ENCODE peak calls at places on chromosomes 12 and 14, in seven cellular contexts. C is H9, M is IMR-90, X is GM23338, E is stomach, L is WTC11, T is RWPE1. Z is an unnamed sample.

GRCh38 chr12:105240233-105240632 is 4.3 kb upstream of the APPL2 start:
- DNase-seq in E (no peak), X (no peak), L (no peak), T (no peak), M (no peak), C (no peak), Z (no peak)

GRCh38 chr12:1611775-1612174 is 17.3 kb upstream of the WNT5B start:
- DNase-seq in T (no peak), C (no peak), M (peak; percentile 95), X (no peak), L (no peak), E (no peak), Z (no peak)

GRCh38 chr12:122961551-122962329 is 4.5 kb downstream of the ABCB9 start:
- DNase-seq in X (no peak), L (no peak), E (peak; percentile 85), C (no peak), T (no peak), M (no peak), Z (peak; percentile 67)

GRCh38 chr14:105902131-105902898 is 375.9 kb downstream of the TMEM121 start:
- DNase-seq in T (no peak), E (no peak), X (no peak), M (no peak), L (peak; percentile 1), C (no peak), Z (no peak)

GRCh38 chr14:89617471-89618291 is 200.6 kb upstream of the FOXN3 start:
- DNase-seq in M (peak; percentile 77), C (no peak), T (peak; percentile 14), X (peak; percentile 68), E (peak; percentile 45), L (no peak), Z (peak; percentile 7)

GRCh38 chr14:71245659-71246361 is 338.6 kb downstream of the PCNX1 start:
- DNase-seq in L (no peak), T (no peak), E (no peak), X (no peak), M (no peak), C (no peak), Z (no peak)

GRCh38 chr12:67155863-67156262 is 113.3 kb upstream of the CAND1 start:
- DNase-seq in L (no peak), E (no peak), M (peak; percentile 37), C (no peak), X (no peak), T (peak; percentile 7), Z (peak; percentile 77)

GRCh38 chr14:54108481-54109471 is 152.2 kb upstream of the BMP4 start:
- DNase-seq in C (no peak), X (no peak), L (no peak), E (no peak), M (peak; percentile 82), T (peak; percentile 34), Z (peak; percentile 27)

DNA sequence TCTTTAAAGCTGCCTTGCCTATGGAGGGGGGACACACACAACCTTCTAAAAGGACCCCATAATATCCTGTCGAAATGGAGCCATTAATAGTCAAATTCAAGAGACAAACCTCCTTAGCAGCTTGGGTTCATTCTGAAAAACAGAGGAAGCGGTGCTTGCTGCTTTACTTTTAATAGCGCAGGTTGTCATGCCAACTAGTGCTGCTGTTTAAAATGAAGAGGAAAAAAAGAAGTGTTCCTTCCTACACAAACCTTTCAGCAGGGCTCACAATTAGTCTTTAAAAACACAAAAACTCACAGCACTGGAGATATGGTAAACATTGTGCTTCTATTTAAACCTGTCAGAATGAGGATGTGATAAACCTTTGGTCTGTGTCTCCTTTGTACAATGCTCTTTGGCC is 144.8 kb downstream of the TTC7B start:
- DNase-seq in X (no peak), T (no peak), M (no peak), L (no peak), C (no peak), E (no peak), Z (no peak)
- TF ChIP-seq CTCF in X (no peak), T (no peak), M (no peak), L (no peak), C (no peak), E (no peak), Z (no peak)

DNA sequence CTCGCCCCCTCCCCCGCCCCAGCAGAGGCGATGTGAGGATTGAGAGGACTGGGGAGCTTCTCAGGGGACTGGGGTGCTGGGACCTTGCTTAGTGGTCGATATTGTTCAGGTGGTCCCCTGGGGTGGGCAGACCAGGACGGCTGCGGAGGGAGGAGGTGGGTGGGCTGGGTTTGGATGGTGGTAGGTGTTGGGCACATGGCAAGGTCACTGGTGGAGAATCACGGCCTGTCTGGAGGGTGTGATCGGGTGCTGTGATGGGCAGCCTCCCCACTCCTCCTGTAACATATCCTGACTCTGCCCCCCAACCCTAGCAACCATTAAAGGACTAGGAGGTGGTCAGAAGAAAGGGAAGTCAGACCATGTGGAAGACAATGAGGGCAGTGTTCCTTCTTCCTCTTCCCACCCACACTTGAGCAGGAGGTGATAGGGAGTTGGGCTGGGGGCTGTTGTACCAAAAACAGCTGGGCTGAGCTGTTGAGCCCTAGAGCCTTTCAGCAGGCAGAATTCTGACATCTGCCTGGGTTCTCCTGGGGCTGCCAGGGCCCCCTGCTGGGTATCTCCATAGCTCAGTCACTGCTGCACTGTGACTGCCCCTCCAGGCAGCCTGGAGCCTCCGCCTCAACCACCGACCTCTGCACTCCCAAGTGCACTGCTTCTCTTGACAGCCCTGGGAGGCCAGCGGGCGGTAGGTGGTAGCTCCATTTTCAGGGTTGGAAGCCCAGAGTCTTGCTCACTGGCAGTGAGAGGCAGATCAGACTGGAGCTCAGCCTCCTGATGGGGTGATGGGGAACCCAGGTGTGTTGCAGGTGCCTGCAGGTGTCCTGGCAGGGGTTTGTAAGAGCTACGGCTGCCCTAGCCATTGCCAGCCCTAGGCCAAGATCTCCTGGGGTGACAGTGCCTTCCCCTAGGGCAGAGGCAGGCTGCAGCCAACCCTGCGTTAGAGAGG is 15.3 kb downstream of the VASH1 start:
- DNase-seq in E (no peak), L (no peak), M (no peak), T (no peak), C (peak; percentile 45), X (no peak), Z (no peak)
- TF ChIP-seq CTCF in E (no peak), L (no peak), M (no peak), T (no peak), C (no peak), X (no peak), Z (no peak)

GRCh38 chr14:60274448-60274847 is 25.4 kb downstream of the PPM1A start:
- DNase-seq in X (no peak), C (no peak), E (no peak), M (no peak), L (no peak), T (no peak), Z (no peak)

GRCh38 chr14:60278350-60278749 is 29.3 kb downstream of the PPM1A start:
- DNase-seq in L (no peak), E (no peak), M (no peak), X (peak; percentile 67), T (no peak), C (no peak), Z (no peak)

GRCh38 chr14:60275932-60276331 is 26.9 kb downstream of the PPM1A start:
- DNase-seq in T (peak; percentile 3), M (no peak), C (no peak), E (no peak), L (no peak), X (no peak), Z (no peak)

GRCh38 chr14:60277605-60278190 is 28.7 kb downstream of the PPM1A start:
- DNase-seq in L (no peak), C (no peak), T (no peak), E (no peak), M (no peak), X (no peak), Z (no peak)

GRCh38 chr14:60276347-60276746 is 27.3 kb downstream of the PPM1A start:
- DNase-seq in L (no peak), T (no peak), C (no peak), X (no peak), E (no peak), M (no peak), Z (no peak)
- TF ChIP-seq CTCF in L (no peak), T (no peak), C (no peak), X (no peak), E (no peak), M (no peak), Z (no peak)

GRCh38 chr12:34016361-34016760 is 5.9 kb upstream of the ALG10 start:
- DNase-seq in X (peak; percentile 41), T (no peak), M (no peak), L (no peak), C (peak; percentile 43), E (no peak), Z (no peak)
- TF ChIP-seq CTCF in X (peak; percentile 35), T (no peak), M (no peak), L (peak; percentile 13), C (peak; percentile 50), E (no peak), Z (no peak)